ENCODE peak calls at places on chromosomes 11 and 22, in six cellular contexts. L is thoracic aorta, H is esophagus squamous epithelium, J is stomach, O is heart right ventricle, T is heart left ventricle. R is an unnamed sample. For H3K4me1, the result is how much of the 10 kb centered on the place peaks cover.

GRCh38 chr22:35598396-35598710 is 18.8 kb downstream of the MB start:
- DNase-seq in L (no peak), H (no peak), J (no peak), O (no peak), T (peak), R (no peak)

GRCh38 chr11:5197538-5197937 is 2.9 kb downstream of the OR51V1 start:
- DNase-seq in L (no peak), H (no peak), J (no peak), O (no peak), T (no peak), R (no peak)

GRCh38 chr11:57373146-57373545 is 7.8 kb downstream of the PRG3 start:
- DNase-seq in L (no peak), H (no peak), J (no peak), O (peak), T (no peak), R (no peak)

GRCh38 chr11:117633186-117633585 is 163.8 kb downstream of the DSCAML1 start:
- DNase-seq in L (no peak), H (no peak), J (no peak), O (no peak), T (no peak), R (no peak)

GRCh38 chr11:119065369-119065768 is 2.2 kb upstream of the VPS11 start:
- DNase-seq in L (no peak), H (no peak), J (no peak), O (no peak), T (no peak), R (no peak)

GRCh38 chr11:60836866-60837510 is 4.9 kb upstream of the CCDC86 start:
- DNase-seq in L (no peak), H (no peak), J (no peak), O (no peak), T (no peak), R (no peak)

GRCh38 chr11:120494595-120494994 is 17.0 kb upstream of the GRIK4 start:
- DNase-seq in L (no peak), H (no peak), J (no peak), O (no peak), T (no peak), R (no peak)

GRCh38 chr11:128716661-128717210 is 22.9 kb downstream of the FLI1 start:
- DNase-seq in L (no peak), H (no peak), J (no peak), O (no peak), T (no peak), R (peak)

GRCh38 chr11:45736424-45736823 is 68.5 kb upstream of the SLC35C1 start:
- DNase-seq in L (no peak), H (no peak), J (no peak), O (no peak), T (no peak), R (peak)

GRCh38 chr22:38422615-38423511 is 32.1 kb downstream of the KCNJ4 start:
- DNase-seq in L (no peak), H (no peak), J (no peak), O (no peak), T (no peak), R (no peak)

GRCh38 chr22:24819941-24820461 is 14.0 kb downstream of the SGSM1 start:
- DNase-seq in L (no peak), H (no peak), J (peak), O (peak), T (peak), R (peak)

GRCh38 chr11:17610402-17610894 is 63.4 kb downstream of the OTOG start:
- DNase-seq in L (no peak), H (no peak), J (no peak), O (no peak), T (no peak), R (no peak)

GRCh38 chr22:24444729-24445466 is 17.5 kb downstream of the ADORA2A start:
- DNase-seq in L (no peak), H (no peak), J (no peak), O (no peak), T (no peak), R (no peak)

GRCh38 chr11:43268786-43269185 is 43.0 kb upstream of the API5 start:
- DNase-seq in L (no peak), H (no peak), J (no peak), O (no peak), T (no peak), R (no peak)

GRCh38 chr11:106202935-106203620 is 125.6 kb downstream of the AASDHPPT start:
- DNase-seq in L (no peak), H (no peak), J (no peak), O (no peak), T (no peak), R (no peak)

GRCh38 chr11:120680322-120680721 is 168.8 kb downstream of the GRIK4 start:
- DNase-seq in L (no peak), H (no peak), J (no peak), O (no peak), T (no peak), R (no peak)

GRCh38 chr11:111532365-111532709 is 8.2 kb upstream of the LAYN start:
- DNase-seq in L (no peak), H (no peak), J (no peak), O (no peak), T (no peak), R (no peak)

GRCh38 chr11:82895437-82896091 is 4.7 kb downstream of the PRCP start:
- DNase-seq in L (no peak), H (no peak), J (no peak), O (no peak), T (no peak), R (no peak)

GRCh38 chr11:69920500-69921428 is 101.5 kb upstream of the FGF3 start:
- DNase-seq in L (no peak), H (no peak), J (no peak), O (no peak), T (no peak), R (peak)

GRCh38 chr11:113401718-113402117 is 14.1 kb downstream of the ANKK1 start:
- DNase-seq in L (no peak), H (no peak), J (peak), O (peak), T (peak), R (peak)

DNA sequence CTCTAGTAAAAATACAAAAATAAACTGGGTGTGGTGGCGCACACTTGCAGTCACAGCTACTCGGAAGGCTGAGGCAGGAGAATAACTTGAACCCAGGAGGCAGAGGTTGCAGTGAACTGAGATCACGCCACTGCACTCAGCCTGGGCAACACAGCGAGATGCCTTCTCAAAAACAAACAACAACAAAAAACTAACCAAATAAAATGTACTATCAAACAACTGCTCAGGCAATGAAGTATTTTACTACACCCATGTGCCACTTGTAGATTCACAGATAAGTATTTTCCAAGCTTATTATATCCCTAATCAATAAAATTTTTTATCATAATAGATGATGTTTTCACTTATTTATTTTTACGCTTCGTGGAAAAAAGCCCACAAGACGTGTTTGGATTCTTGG is 924 bp downstream of the C11orf65 start:
- DNase-seq in L (no peak), H (no peak), J (no peak), O (no peak), T (no peak), R (no peak)
- H3K4me3 ChIP-seq in L (peak), H (peak), J (peak), O (peak), T (peak), R (peak)

DNA sequence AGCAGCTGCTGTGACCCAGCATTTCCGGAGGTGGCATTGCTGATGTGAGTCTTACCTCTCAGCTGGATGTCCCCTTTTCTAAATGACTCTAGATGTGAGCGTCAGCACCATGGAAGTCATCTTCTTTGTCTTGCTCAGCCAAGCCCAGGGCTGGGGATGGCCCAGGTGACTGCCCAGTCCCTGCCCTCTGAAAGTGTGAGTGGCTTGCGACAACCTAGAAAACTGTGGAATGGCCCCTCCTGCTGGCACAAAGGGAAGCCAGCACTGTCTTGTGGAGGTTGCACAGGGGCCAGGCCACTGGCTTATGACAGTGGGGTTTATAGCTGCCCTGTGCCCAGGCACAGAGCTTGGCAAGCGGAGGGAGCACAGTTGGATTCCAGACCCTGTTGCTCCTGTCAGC is 6.2 kb downstream of the TUB start:
- DNase-seq in L (no peak), H (no peak), J (no peak), O (no peak), T (peak), R (no peak)
- TF ChIP-seq CTCF in L (no peak), H (no peak), J (no peak), O (peak), T (no peak), R (no peak)

DNA sequence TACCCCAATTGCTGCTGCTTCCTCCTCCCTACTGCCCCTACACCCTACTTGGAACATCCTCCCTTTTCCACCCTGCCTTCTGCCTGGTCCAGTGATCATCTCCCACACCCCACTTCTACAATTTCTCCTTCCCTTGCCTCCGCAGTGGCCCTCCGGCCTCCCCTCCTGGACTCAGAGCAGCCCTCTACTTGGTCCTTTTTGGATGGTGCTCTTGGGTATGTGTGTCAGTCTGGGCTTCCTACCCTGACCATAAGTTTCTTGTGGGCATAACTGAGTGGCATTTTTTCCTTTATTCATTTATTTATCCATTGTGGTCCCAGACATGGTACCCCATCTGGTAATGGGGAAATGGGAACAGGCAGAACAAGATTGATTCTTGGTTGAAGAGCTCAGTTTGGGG is 111.4 kb upstream of the NAV2 start:
- DNase-seq in L (no peak), H (no peak), J (no peak), O (no peak), T (no peak), R (no peak)
- H3K4me1 ChIP-seq in L (under half), H (under half), J (under half), O (under half), T (under half), R (half or more)

GRCh38 chr22:41620646-41621098 is at the start of gene DESI1:
- DNase-seq in L (no peak), H (no peak), J (no peak), O (no peak), T (no peak), R (peak)

GRCh38 chr22:41621099-41621910 is at the start of gene XRCC6:
- DNase-seq in L (peak), H (peak), J (peak), O (peak), T (peak), R (peak)

GRCh38 chr22:41619979-41620645 is 731 bp downstream of the DESI1 start:
- DNase-seq in L (no peak), H (no peak), J (peak), O (peak), T (peak), R (peak)

GRCh38 chr22:41621911-41622179 is 750 bp downstream of the XRCC6 start:
- DNase-seq in L (no peak), H (no peak), J (no peak), O (no peak), T (no peak), R (no peak)

DNA sequence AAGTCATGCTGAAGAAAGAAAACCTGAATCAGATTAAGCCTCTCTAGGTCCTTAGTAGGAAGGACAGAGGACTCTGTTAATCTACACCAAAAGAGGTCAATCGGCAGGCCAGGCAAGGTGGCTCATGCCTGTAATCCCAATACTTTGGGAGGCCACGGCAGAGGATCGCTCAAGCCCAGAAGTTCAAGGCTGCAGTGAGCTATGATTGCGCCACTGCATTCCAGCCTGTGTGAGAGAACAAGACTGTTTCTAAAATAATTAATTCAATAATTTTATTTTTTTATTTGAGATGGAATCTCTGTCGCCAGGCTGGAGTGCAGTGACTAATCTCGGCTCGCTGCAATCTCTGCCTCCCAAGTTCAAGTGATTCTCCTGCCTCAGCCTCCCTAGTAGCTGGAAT is 4.5 kb downstream of the XRCC6 start:
- DNase-seq in L (no peak), H (no peak), J (no peak), O (no peak), T (no peak), R (no peak)
- H3K4me3 ChIP-seq in L (no peak), H (no peak), J (no peak), O (no peak), T (no peak), R (no peak)

GRCh38 chr11:47716692-47717091 is 1.5 kb upstream of the AGBL2 start:
- DNase-seq in L (no peak), H (no peak), J (no peak), O (no peak), T (no peak), R (no peak)
- TF ChIP-seq CTCF in L (no peak), H (no peak), J (no peak), O (no peak), T (no peak), R (no peak)

GRCh38 chr11:64713781-64714363 is 9.1 kb downstream of the NRXN2 start:
- DNase-seq in L (no peak), H (no peak), J (no peak), O (no peak), T (no peak), R (no peak)
- H3K4me1 ChIP-seq in L (under half), H (under half), J (under half), O (under half), T (under half), R (under half)

GRCh38 chr22:42399315-42400271 is 32.6 kb downstream of the NFAM1 start:
- DNase-seq in L (no peak), H (no peak), J (peak), O (peak), T (peak), R (no peak)

GRCh38 chr22:42401562-42402334 is 30.5 kb downstream of the NFAM1 start:
- DNase-seq in L (no peak), H (no peak), J (no peak), O (no peak), T (no peak), R (no peak)

GRCh38 chr22:42400811-42401547 is 31.2 kb downstream of the NFAM1 start:
- DNase-seq in L (no peak), H (no peak), J (no peak), O (no peak), T (no peak), R (no peak)

GRCh38 chr22:42397332-42398246 is 34.6 kb downstream of the NFAM1 start:
- DNase-seq in L (no peak), H (no peak), J (no peak), O (peak), T (peak), R (peak)

GRCh38 chr22:42396621-42397331 is 35.4 kb downstream of the NFAM1 start:
- DNase-seq in L (no peak), H (no peak), J (no peak), O (peak), T (no peak), R (peak)
- H3K4me3 ChIP-seq in L (peak), H (no peak), J (peak), O (no peak), T (no peak), R (no peak)

GRCh38 chr11:131504199-131504949 is 134.0 kb downstream of the NTM start:
- DNase-seq in L (no peak), H (no peak), J (peak), O (no peak), T (no peak), R (no peak)
- TF ChIP-seq CTCF in L (no peak), H (no peak), J (no peak), O (peak), T (peak), R (no peak)

GRCh38 chr11:71302534-71302909 is 50.1 kb upstream of the SHANK2 start:
- DNase-seq in L (no peak), H (no peak), J (peak), O (no peak), T (no peak), R (no peak)
- H3K4me1 ChIP-seq in L (under half), H (under half), J (under half), O (under half), T (under half), R (under half)

GRCh38 chr22:46085831-46086576 is 64.3 kb upstream of the PPARA start:
- DNase-seq in L (no peak), H (no peak), J (peak), O (peak), T (peak), R (peak)
- H3K4me3 ChIP-seq in L (peak), H (peak), J (peak), O (peak), T (peak), R (peak)

R was measured in tibial artery.